ENCODE peak calls at places on chromosomes 16 and 17, in seven cellular contexts. I, A, Y, M, K, Z and C are unnamed samples.
A peak's percentile ranks its signal among the peaks of the same experiment; 100 is the strongest.

GRCh38 chr16:88618956-88619667 is 19.3 kb upstream of the IL17C start:
- DNase-seq in I (no peak), A (no peak), Y (no peak), M (no peak), K (no peak), Z (no peak), C (no peak)

GRCh38 chr17:21165922-21166598 is 39.3 kb downstream of the DHRS7B start:
- DNase-seq in I (no peak), A (no peak), Y (no peak), M (no peak), K (no peak), Z (no peak), C (no peak)

GRCh38 chr17:42392664-42393415 is 4.6 kb upstream of the STAT3 start:
- DNase-seq in I (no peak), A (no peak), Y (no peak), M (no peak), K (no peak), Z (no peak), C (no peak)

GRCh38 chr16:4935231-4935855 is 1.6 kb downstream of the PPL start:
- DNase-seq in I (no peak), A (no peak), Y (no peak), M (no peak), K (peak; percentile 75), Z (no peak), C (no peak)

GRCh38 chr17:74457146-74457819 is 9.2 kb upstream of the CD300A start:
- DNase-seq in I (peak; percentile 83), A (no peak), Y (peak; percentile 82), M (peak; percentile 82), K (no peak), Z (peak; percentile 83), C (peak; percentile 82)

GRCh38 chr16:4414187-4414909 is 2.0 kb downstream of the CORO7 start:
- DNase-seq in I (peak; percentile 81), A (no peak), Y (peak; percentile 72), M (no peak), K (no peak), Z (no peak), C (peak; percentile 93)

GRCh38 chr17:71327376-71328059 is 793.3 kb upstream of the SOX9 start:
- DNase-seq in I (no peak), A (no peak), Y (no peak), M (no peak), K (peak; percentile 13), Z (no peak), C (no peak)

GRCh38 chr16:57483725-57484514 is 2.4 kb downstream of the DOK4 start:
- DNase-seq in I (no peak), A (no peak), Y (no peak), M (no peak), K (no peak), Z (no peak), C (no peak)

GRCh38 chr16:29841631-29842030 is 21.4 kb downstream of the MVP start:
- DNase-seq in I (no peak), A (no peak), Y (no peak), M (no peak), K (no peak), Z (no peak), C (no peak)

GRCh38 chr17:67689534-67690177 is 28.1 kb upstream of the NOL11 start:
- DNase-seq in I (peak; percentile 46), A (no peak), Y (peak; percentile 56), M (peak; percentile 85), K (peak; percentile 17), Z (peak; percentile 72), C (peak; percentile 80)

GRCh38 chr17:57577751-57578607 is 167.1 kb downstream of the CCDC182 start:
- DNase-seq in I (no peak), A (no peak), Y (no peak), M (no peak), K (no peak), Z (peak; percentile 50), C (no peak)

GRCh38 chr16:25030420-25031131 is 15.4 kb upstream of the ARHGAP17 start:
- DNase-seq in I (no peak), A (no peak), Y (no peak), M (no peak), K (no peak), Z (no peak), C (no peak)

GRCh38 chr16:86604436-86605220 is 26.3 kb downstream of the FOXL1 start:
- DNase-seq in I (peak; percentile 27), A (no peak), Y (peak; percentile 78), M (no peak), K (no peak), Z (no peak), C (peak; percentile 28)

GRCh38 chr17:9544221-9544620 is 31.4 kb downstream of the STX8 start:
- DNase-seq in I (no peak), A (no peak), Y (no peak), M (no peak), K (no peak), Z (no peak), C (no peak)

GRCh38 chr16:49012961-49013726 is 268.5 kb downstream of the CBLN1 start:
- DNase-seq in I (no peak), A (peak; percentile 31), Y (no peak), M (no peak), K (no peak), Z (no peak), C (peak; percentile 40)

GRCh38 chr16:77298638-77299360 is 99.6 kb downstream of the SYCE1L start:
- DNase-seq in I (no peak), A (no peak), Y (no peak), M (peak; percentile 52), K (peak; percentile 89), Z (no peak), C (no peak)

GRCh38 chr17:38693700-38694329 is 11.3 kb upstream of the MLLT6 start:
- DNase-seq in I (no peak), A (no peak), Y (no peak), M (no peak), K (no peak), Z (no peak), C (no peak)

GRCh38 chr17:17742133-17742621 is 60.9 kb downstream of the RAI1 start:
- DNase-seq in I (no peak), A (no peak), Y (no peak), M (no peak), K (no peak), Z (no peak), C (no peak)

GRCh38 chr17:1693339-1693738 is 8.7 kb upstream of the PRPF8 start:
- DNase-seq in I (no peak), A (no peak), Y (no peak), M (no peak), K (no peak), Z (no peak), C (no peak)

GRCh38 chr17:3385869-3386816 is at the start of gene OR3A2:
- DNase-seq in I (peak; percentile 39), A (no peak), Y (no peak), M (no peak), K (no peak), Z (no peak), C (no peak)

GRCh38 chr17:71926746-71927398 is 193.9 kb upstream of the SOX9 start:
- DNase-seq in I (no peak), A (no peak), Y (no peak), M (no peak), K (no peak), Z (no peak), C (no peak)

GRCh38 chr16:57801098-57801855 is 1.0 kb downstream of the KIFC3 start:
- DNase-seq in I (no peak), A (no peak), Y (no peak), M (peak; percentile 62), K (no peak), Z (no peak), C (no peak)

GRCh38 chr17:78654230-78654824 is 77.1 kb upstream of the DNAH17 start:
- DNase-seq in I (no peak), A (no peak), Y (no peak), M (no peak), K (no peak), Z (no peak), C (no peak)

GRCh38 chr16:398551-399277 is 1.7 kb downstream of the NME4 start:
- DNase-seq in I (no peak), A (no peak), Y (no peak), M (no peak), K (no peak), Z (no peak), C (no peak)

GRCh38 chr16:5615868-5616642 is 518.5 kb upstream of the EEF2KMT start:
- DNase-seq in I (peak; percentile 38), A (no peak), Y (no peak), M (peak; percentile 58), K (no peak), Z (peak; percentile 76), C (peak; percentile 75)

GRCh38 chr16:86296263-86296662 is 214.1 kb upstream of the FOXF1 start:
- DNase-seq in I (no peak), A (no peak), Y (no peak), M (no peak), K (no peak), Z (no peak), C (no peak)

GRCh38 chr17:20944014-20944905 is 98.6 kb downstream of the USP22 start:
- DNase-seq in I (peak; percentile 11), A (no peak), Y (no peak), M (no peak), K (no peak), Z (peak; percentile 33), C (peak; percentile 83)

GRCh38 chr17:7282752-7283321 is 1.3 kb downstream of the SLC2A4 start:
- DNase-seq in I (no peak), A (no peak), Y (peak; percentile 33), M (no peak), K (no peak), Z (no peak), C (no peak)

GRCh38 chr16:24539850-24540484 is 601 bp downstream of the RBBP6 start:
- DNase-seq in I (peak; percentile 67), A (no peak), Y (no peak), M (no peak), K (no peak), Z (peak; percentile 10), C (no peak)

GRCh38 chr16:77406680-77407079 is 28.2 kb downstream of the ADAMTS18 start:
- DNase-seq in I (no peak), A (no peak), Y (no peak), M (no peak), K (no peak), Z (no peak), C (no peak)

GRCh38 chr16:86321491-86321890 is 188.8 kb upstream of the FOXF1 start:
- DNase-seq in I (no peak), A (no peak), Y (no peak), M (no peak), K (no peak), Z (no peak), C (no peak)

GRCh38 chr16:11240636-11241473 is 15.1 kb downstream of the SOCS1 start:
- DNase-seq in I (no peak), A (no peak), Y (no peak), M (no peak), K (no peak), Z (no peak), C (peak; percentile 78)

GRCh38 chr16:82713778-82714177 is 87.0 kb downstream of the CDH13 start:
- DNase-seq in I (no peak), A (no peak), Y (no peak), M (no peak), K (no peak), Z (no peak), C (no peak)

GRCh38 chr16:77540656-77541055 is 105.8 kb upstream of the ADAMTS18 start:
- DNase-seq in I (no peak), A (no peak), Y (no peak), M (no peak), K (no peak), Z (no peak), C (no peak)

GRCh38 chr17:22268912-22269220 is 576.5 kb downstream of the KCNJ18 start:
- DNase-seq in I (no peak), A (no peak), Y (no peak), M (no peak), K (no peak), Z (no peak), C (no peak)

GRCh38 chr16:14629919-14630619 is at the start of gene PARN:
- DNase-seq in I (peak; percentile 99), A (peak; percentile 71), Y (peak; percentile 95), M (peak; percentile 97), K (peak; percentile 82), Z (peak; percentile 96), C (peak; percentile 99)

GRCh38 chr16:77212736-77213541 is 13.7 kb downstream of the SYCE1L start:
- DNase-seq in I (peak; percentile 83), A (no peak), Y (peak; percentile 85), M (peak; percentile 78), K (no peak), Z (peak; percentile 69), C (peak; percentile 44)